ENCODE peak calls at places on chromosomes 12 and 14, in six cellular contexts. T, C, N, F, Z and E are unnamed samples.
A peak's percentile ranks its signal among the peaks of the same experiment; 100 is the strongest.

GRCh38 chr14:23588884-23589598 is 10.5 kb upstream of the JPH4 start:
- DNase-seq in T (peak; percentile 96), C (peak; percentile 84), N (peak; percentile 87), F (peak; percentile 89), Z (peak; percentile 96), E (no peak)

GRCh38 chr12:95922231-95922630 is 20.2 kb downstream of the CCDC38 start:
- DNase-seq in T (no peak), C (no peak), N (no peak), F (no peak), Z (no peak), E (no peak)

GRCh38 chr12:49975370-49975761 is 2.6 kb downstream of the AQP6 start:
- DNase-seq in T (no peak), C (peak; percentile 67), N (no peak), F (no peak), Z (no peak), E (no peak)

GRCh38 chr12:11482955-11483354 is 87.6 kb upstream of the PRB2 start:
- DNase-seq in T (no peak), C (no peak), N (peak; percentile 88), F (no peak), Z (no peak), E (no peak)

GRCh38 chr12:103881261-103881660 is 40.2 kb upstream of the NT5DC3 start:
- DNase-seq in T (no peak), C (no peak), N (peak; percentile 7), F (no peak), Z (no peak), E (no peak)

GRCh38 chr14:71675126-71675901 is 256.9 kb upstream of the RGS6 start:
- DNase-seq in T (no peak), C (no peak), N (no peak), F (no peak), Z (no peak), E (no peak)

GRCh38 chr14:104307627-104308401 is 169.4 kb downstream of the KIF26A start:
- DNase-seq in T (no peak), C (peak; percentile 45), N (no peak), F (no peak), Z (no peak), E (no peak)

GRCh38 chr12:65098364-65098763 is 22.7 kb downstream of the WIF1 start:
- DNase-seq in T (no peak), C (no peak), N (no peak), F (no peak), Z (no peak), E (no peak)

GRCh38 chr12:24226745-24227350 is 277.4 kb upstream of the SOX5 start:
- DNase-seq in T (no peak), C (no peak), N (peak; percentile 95), F (no peak), Z (no peak), E (no peak)

GRCh38 chr12:7152818-7153217 is 22.6 kb downstream of the CLSTN3 start:
- DNase-seq in T (no peak), C (no peak), N (no peak), F (no peak), Z (no peak), E (no peak)

GRCh38 chr14:24110060-24110459 is 4.5 kb upstream of the DCAF11 start:
- DNase-seq in T (no peak), C (no peak), N (no peak), F (no peak), Z (no peak), E (no peak)

GRCh38 chr14:100145682-100146464 is 13.6 kb downstream of the DEGS2 start:
- DNase-seq in T (no peak), C (no peak), N (no peak), F (no peak), Z (no peak), E (no peak)

GRCh38 chr14:89351364-89351957 is 65.6 kb downstream of the FOXN3 start:
- DNase-seq in T (peak; percentile 86), C (no peak), N (peak; percentile 51), F (no peak), Z (peak; percentile 76), E (no peak)

GRCh38 chr14:92323031-92323915 is at the start of gene SLC24A4:
- DNase-seq in T (no peak), C (no peak), N (no peak), F (no peak), Z (no peak), E (no peak)

GRCh38 chr12:1916396-1917171 is 1.9 kb downstream of the CACNA2D4 start:
- DNase-seq in T (peak; percentile 74), C (peak; percentile 85), N (no peak), F (peak; percentile 71), Z (peak; percentile 27), E (no peak)

GRCh38 chr12:23834076-23834475 is 115.4 kb downstream of the SOX5 start:
- DNase-seq in T (no peak), C (no peak), N (peak; percentile 9), F (no peak), Z (no peak), E (no peak)

GRCh38 chr12:130611026-130611905 is 104.8 kb downstream of the RIMBP2 start:
- DNase-seq in T (no peak), C (peak; percentile 53), N (no peak), F (no peak), Z (no peak), E (no peak)

GRCh38 chr12:85740190-85740589 is 96.0 kb downstream of the RASSF9 start:
- DNase-seq in T (no peak), C (no peak), N (no peak), F (no peak), Z (no peak), E (no peak)

GRCh38 chr14:90721619-90722305 is 94.5 kb downstream of the TTC7B start:
- DNase-seq in T (no peak), C (no peak), N (no peak), F (no peak), Z (no peak), E (no peak)

GRCh38 chr14:50677527-50678063 is 9.5 kb upstream of the SAV1 start:
- DNase-seq in T (no peak), C (no peak), N (peak; percentile 74), F (no peak), Z (no peak), E (no peak)

GRCh38 chr12:102479099-102479887 is 1.1 kb downstream of the IGF1 start:
- DNase-seq in T (no peak), C (no peak), N (no peak), F (no peak), Z (no peak), E (no peak)

GRCh38 chr14:89688520-89688919 is 266.0 kb downstream of the EFCAB11 start:
- DNase-seq in T (no peak), C (no peak), N (no peak), F (no peak), Z (no peak), E (no peak)

GRCh38 chr12:15963271-15963670 is 52.1 kb downstream of the DERA start:
- DNase-seq in T (no peak), C (no peak), N (peak; percentile 29), F (no peak), Z (no peak), E (no peak)

GRCh38 chr12:19688489-19688888 is 249.2 kb downstream of the AEBP2 start:
- DNase-seq in T (no peak), C (no peak), N (peak; percentile 56), F (no peak), Z (no peak), E (no peak)

DNA sequence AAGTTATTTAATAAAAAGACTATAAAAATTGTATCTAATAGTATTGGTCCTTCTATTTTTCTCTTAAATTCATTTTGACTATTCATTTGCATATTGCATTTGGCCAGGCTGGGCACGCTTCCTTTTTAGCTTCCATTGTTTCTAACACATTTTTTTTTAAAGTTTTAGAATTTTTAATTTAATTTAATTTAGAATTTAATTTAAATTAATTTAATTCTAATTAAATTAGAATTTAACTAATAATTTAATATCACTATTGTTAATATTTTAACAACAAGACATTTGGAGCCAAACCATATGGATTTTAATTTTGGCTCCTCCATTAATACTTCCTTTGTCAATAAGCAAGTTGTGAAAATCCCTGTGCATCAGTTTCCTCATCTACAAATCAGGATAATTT is 856.9 kb upstream of the SEL1L start:
- DNase-seq in T (no peak), C (no peak), N (no peak), F (no peak), Z (no peak), E (no peak)
- H3K4me1 ChIP-seq in T (no peaks in the 10 kb centered on the region), C (no peaks in the 10 kb centered on the region), N (no peaks in the 10 kb centered on the region), F (no peaks in the 10 kb centered on the region), Z (no peaks in the 10 kb centered on the region), E (no peaks in the 10 kb centered on the region)

GRCh38 chr12:66188584-66189475 is at the start of gene IRAK3:
- DNase-seq in T (peak; percentile 96), C (peak; percentile 95), N (peak; percentile 70), F (no peak), Z (peak; percentile 86), E (no peak)
- H3K4me3 ChIP-seq in T (peak within 1 kb of the TSS; percentile 56), C (peak within 1 kb of the TSS; percentile 45), N (peak within 1 kb of the TSS; percentile 44), F (no peak within 1 kb of the TSS), Z (peak within 1 kb of the TSS; percentile 52), E (peak within 1 kb of the TSS; percentile 56)

GRCh38 chr12:110224379-110225304 is 56.4 kb upstream of the ATP2A2 start:
- DNase-seq in T (no peak), C (peak; percentile 77), N (peak; percentile 85), F (no peak), Z (no peak), E (no peak)
- TF ChIP-seq POLR2AphosphoS5 in T (peak; percentile 64), C (peak; percentile 51), N (no peak), F (no peak), Z (peak; percentile 29), E (no peak)

GRCh38 chr14:64952598-64953309 is 10.2 kb upstream of the GPX2 start:
- DNase-seq in T (no peak), C (peak; percentile 4), N (no peak), F (peak; percentile 42), Z (no peak), E (no peak)

GRCh38 chr14:64953310-64953654 is 10.7 kb upstream of the GPX2 start:
- DNase-seq in T (no peak), C (peak; percentile 43), N (no peak), F (no peak), Z (no peak), E (no peak)

GRCh38 chr14:64954491-64955240 is 12.1 kb upstream of the GPX2 start:
- DNase-seq in T (no peak), C (peak; percentile 40), N (no peak), F (no peak), Z (no peak), E (no peak)

GRCh38 chr14:64955297-64955696 is 12.8 kb upstream of the GPX2 start:
- DNase-seq in T (no peak), C (peak; percentile 50), N (no peak), F (no peak), Z (peak; percentile 34), E (no peak)

DNA sequence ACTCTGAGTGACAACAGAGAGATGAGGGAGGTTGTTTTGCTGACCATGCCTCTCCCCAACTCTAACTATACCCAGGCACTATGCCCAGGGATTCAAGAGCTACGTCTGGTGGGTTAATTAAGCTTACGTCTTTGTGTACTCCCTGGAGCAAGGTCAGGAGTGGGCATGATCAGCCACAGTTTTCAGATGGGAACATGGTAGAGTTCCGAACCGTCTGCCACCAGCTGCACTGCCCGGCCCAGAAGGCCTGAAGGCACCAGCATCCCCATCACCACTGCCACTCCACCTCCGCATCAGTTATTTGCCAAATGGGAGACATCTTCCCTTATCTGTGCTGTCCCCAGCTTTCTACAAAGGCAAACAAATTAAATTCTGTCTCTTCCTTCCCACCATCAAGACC is 11.1 kb upstream of the GPX2 start:
- DNase-seq in T (no peak), C (peak; percentile 42), N (no peak), F (no peak), Z (no peak), E (no peak)
- H3K4me1 ChIP-seq in T (peaks cover 7% of the 10 kb centered on the region), C (no peaks in the 10 kb centered on the region), N (no peaks in the 10 kb centered on the region), F (no peaks in the 10 kb centered on the region), Z (peaks cover 10% of the 10 kb centered on the region), E (no peaks in the 10 kb centered on the region)

GRCh38 chr12:546920-547845 is 87.4 kb downstream of the B4GALNT3 start:
- DNase-seq in T (no peak), C (no peak), N (peak; percentile 61), F (peak; percentile 85), Z (peak; percentile 75), E (peak; percentile 15)
- H3K4me3 ChIP-seq in T (no peak overlapping the region), C (no peak overlapping the region), N (no peak overlapping the region), F (no peak overlapping the region), Z (no peak overlapping the region), E (no peak overlapping the region)